ENCODE peak calls at places on chromosomes 3 and 15, in nine cellular contexts. T is GM12892, E is heart left ventricle, X is NB4, Y is Peyer's patch, Q is IMR-90, W is esophagus squamous epithelium, P is adrenal gland, L is GM12878. G is an unnamed sample.

GRCh38 chr15:90588427-90588826 is 58.7 kb downstream of the CRTC3 start:
- DNase-seq in X (no peak), W (no peak), E (no peak), P (no peak), Q (peak), L (no peak), Y (no peak), T (no peak), G (no peak)

GRCh38 chr3:188194327-188194726 is 40.4 kb downstream of the LPP start:
- DNase-seq in L (no peak), P (no peak), Y (no peak), Q (peak), W (no peak), X (no peak), E (no peak), T (no peak), G (no peak)

GRCh38 chr3:49867871-49868321 is 1.8 kb downstream of the CAMKV start:
- DNase-seq in Y (no peak), X (peak), W (no peak), E (no peak), P (no peak), Q (peak), T (no peak), L (no peak), G (peak)

GRCh38 chr15:59516655-59517461 is 78.9 kb downstream of the FAM81A start:
- DNase-seq in T (no peak), Y (no peak), Q (no peak), L (no peak), W (no peak), P (no peak), E (no peak), X (no peak), G (no peak)

GRCh38 chr3:50267280-50267913 is 1.6 kb upstream of the SEMA3B start:
- DNase-seq in X (no peak), W (no peak), E (peak), Q (no peak), T (no peak), P (no peak), Y (peak), L (no peak), G (no peak)

GRCh38 chr15:42876224-42876623 is 44.4 kb downstream of the TTBK2 start:
- DNase-seq in Q (no peak), X (no peak), E (no peak), P (no peak), T (no peak), Y (no peak), L (no peak), W (no peak), G (no peak)

GRCh38 chr15:79054350-79054749 is 36.2 kb downstream of the RASGRF1 start:
- DNase-seq in P (no peak), Y (no peak), W (no peak), Q (no peak), E (no peak), X (no peak), T (no peak), L (no peak), G (no peak)

GRCh38 chr15:69595009-69595825 is 142.6 kb downstream of the RPLP1 start:
- DNase-seq in X (peak), Y (peak), E (peak), W (no peak), Q (no peak), T (no peak), P (peak), L (no peak), G (no peak)

GRCh38 chr3:50112462-50112861 is 23.7 kb downstream of the RBM5 start:
- DNase-seq in E (no peak), Q (no peak), L (no peak), P (no peak), X (no peak), T (no peak), Y (peak), W (no peak), G (no peak)

GRCh38 chr3:147191795-147192385 is 214.5 kb downstream of the ZIC4 start:
- DNase-seq in Q (peak), P (no peak), Y (no peak), X (peak), T (no peak), E (no peak), W (no peak), L (peak), G (peak)

GRCh38 chr3:21826416-21826815 is 75.4 kb upstream of the ZNF385D start:
- DNase-seq in X (no peak), Y (no peak), T (no peak), P (no peak), E (no peak), W (no peak), L (no peak), Q (no peak), G (no peak)

GRCh38 chr3:113055201-113055600 is 64.4 kb downstream of the GTPBP8 start:
- DNase-seq in W (no peak), Q (no peak), P (no peak), X (peak), T (no peak), E (no peak), L (no peak), Y (no peak), G (no peak)

GRCh38 chr3:87082806-87083440 is 92.0 kb upstream of the VGLL3 start:
- DNase-seq in W (no peak), L (no peak), E (no peak), T (no peak), P (no peak), Y (no peak), X (peak), Q (peak), G (peak)

DNA sequence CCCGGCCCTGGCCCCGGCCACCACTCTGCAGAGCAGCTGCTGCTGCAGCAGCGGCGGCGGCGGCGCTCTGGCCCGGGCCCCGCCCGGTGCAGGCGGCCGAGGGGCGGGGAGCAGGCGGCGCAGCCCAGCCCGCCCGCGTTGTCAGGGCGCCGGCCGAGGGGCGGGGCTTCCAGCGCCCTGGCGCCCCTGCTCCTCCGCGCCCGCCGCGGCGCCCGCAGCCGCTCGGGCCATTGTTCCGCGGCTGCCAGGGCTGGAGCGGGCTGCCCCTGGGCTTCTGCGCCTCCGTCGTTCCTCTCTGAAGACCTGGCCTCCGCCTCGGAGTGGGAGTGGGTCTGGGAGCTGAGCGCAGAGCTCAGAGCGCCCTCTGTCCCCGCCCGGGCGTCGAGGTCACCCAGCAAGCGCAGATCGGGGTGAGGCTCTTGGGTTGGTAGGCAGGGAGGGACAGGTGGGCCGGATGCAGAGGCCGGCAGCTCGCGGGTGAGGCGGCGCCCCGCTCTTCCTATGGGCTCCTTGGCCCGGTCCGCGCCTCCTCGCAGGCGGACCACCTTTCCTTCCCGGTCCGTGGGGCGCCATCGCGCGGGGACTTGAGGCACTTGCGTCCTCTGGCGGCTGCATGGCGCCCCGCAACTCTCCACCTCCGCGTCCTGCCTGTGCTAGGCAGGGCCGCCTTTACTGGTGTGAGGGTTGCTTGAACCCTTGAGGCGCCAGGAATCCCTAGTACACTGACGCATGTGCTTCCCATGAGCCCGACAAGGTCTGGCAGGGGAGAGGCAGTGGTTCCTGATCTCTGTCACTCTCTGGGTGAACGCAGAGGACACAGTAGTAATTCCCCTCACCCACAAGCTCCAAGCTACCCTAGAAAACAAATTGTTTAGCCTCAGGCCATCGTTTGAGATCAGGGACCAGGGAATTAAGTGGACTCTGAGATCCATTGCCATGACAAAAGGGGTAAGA is at the start of gene LPCAT4:
- DNase-seq in T (peak), Y (peak), L (peak), P (peak), Q (peak), E (peak), X (peak), W (peak), G (peak)
- TF ChIP-seq POLR2A in T (peak), Y (peak), L (peak), P (peak), Q (no peak), E (no peak), X (peak), W (peak), G (peak)

DNA sequence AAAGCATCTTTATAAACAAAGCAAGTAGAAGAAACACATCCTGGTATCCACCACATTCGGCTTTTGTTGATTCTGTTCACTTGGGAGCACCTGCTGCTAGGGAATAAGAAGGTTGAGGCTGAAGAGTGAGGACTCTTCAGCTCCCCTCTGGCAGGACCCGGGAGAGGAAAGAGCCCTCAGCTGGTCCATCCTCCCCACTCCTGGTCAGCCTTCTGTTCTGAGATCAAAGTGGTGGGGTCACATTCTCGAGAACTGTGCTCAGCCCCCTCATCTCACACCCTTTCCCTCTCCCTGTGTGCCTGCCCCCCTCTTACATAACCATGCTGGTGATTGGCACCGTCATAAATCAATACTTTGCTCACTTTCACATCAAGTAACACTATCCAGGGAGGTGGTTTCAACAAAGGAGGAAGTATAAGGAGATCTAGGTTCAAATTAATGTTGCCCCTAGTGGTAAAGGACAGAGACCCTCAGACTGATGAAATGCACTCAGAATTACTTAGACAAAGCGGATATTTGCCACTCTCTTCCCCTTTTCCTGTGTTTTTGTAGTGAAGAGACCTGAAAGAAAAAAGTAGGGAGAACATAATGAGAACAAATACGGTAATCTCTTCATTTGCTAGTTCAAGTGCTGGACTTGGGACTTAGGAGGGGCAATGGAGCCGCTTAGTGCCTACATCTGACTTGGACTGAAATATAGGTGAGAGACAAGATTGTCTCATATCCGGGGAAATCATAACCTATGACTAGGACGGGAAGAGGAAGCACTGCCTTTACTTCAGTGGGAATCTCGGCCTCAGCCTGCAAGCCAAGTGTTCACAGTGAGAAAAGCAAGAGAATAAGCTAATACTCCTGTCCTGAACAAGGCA is at the start of gene NR1I2:
- DNase-seq in Q (no peak), T (no peak), W (no peak), E (no peak), Y (peak), L (no peak), X (peak), P (no peak), G (no peak)
- TF ChIP-seq POLR2A in Q (no peak), T (no peak), W (no peak), E (no peak), Y (peak), L (no peak), X (no peak), P (no peak), G (no peak)

GRCh38 chr15:31359722-31360111 is 33.1 kb downstream of the KLF13 start:
- DNase-seq in L (no peak), E (no peak), W (no peak), T (no peak), P (no peak), Q (no peak), X (no peak), Y (peak), G (no peak)

GRCh38 chr15:31361764-31362120 is 35.1 kb downstream of the KLF13 start:
- DNase-seq in P (no peak), T (no peak), L (no peak), Y (no peak), Q (no peak), X (no peak), E (no peak), W (no peak), G (no peak)

GRCh38 chr15:31360158-31360561 is 33.5 kb downstream of the KLF13 start:
- DNase-seq in E (no peak), W (no peak), Q (no peak), L (no peak), X (no peak), P (no peak), Y (no peak), T (no peak), G (no peak)

GRCh38 chr15:31362121-31362520 is 35.5 kb downstream of the KLF13 start:
- DNase-seq in E (no peak), L (no peak), Q (no peak), Y (no peak), W (no peak), P (no peak), T (no peak), X (peak), G (no peak)

DNA sequence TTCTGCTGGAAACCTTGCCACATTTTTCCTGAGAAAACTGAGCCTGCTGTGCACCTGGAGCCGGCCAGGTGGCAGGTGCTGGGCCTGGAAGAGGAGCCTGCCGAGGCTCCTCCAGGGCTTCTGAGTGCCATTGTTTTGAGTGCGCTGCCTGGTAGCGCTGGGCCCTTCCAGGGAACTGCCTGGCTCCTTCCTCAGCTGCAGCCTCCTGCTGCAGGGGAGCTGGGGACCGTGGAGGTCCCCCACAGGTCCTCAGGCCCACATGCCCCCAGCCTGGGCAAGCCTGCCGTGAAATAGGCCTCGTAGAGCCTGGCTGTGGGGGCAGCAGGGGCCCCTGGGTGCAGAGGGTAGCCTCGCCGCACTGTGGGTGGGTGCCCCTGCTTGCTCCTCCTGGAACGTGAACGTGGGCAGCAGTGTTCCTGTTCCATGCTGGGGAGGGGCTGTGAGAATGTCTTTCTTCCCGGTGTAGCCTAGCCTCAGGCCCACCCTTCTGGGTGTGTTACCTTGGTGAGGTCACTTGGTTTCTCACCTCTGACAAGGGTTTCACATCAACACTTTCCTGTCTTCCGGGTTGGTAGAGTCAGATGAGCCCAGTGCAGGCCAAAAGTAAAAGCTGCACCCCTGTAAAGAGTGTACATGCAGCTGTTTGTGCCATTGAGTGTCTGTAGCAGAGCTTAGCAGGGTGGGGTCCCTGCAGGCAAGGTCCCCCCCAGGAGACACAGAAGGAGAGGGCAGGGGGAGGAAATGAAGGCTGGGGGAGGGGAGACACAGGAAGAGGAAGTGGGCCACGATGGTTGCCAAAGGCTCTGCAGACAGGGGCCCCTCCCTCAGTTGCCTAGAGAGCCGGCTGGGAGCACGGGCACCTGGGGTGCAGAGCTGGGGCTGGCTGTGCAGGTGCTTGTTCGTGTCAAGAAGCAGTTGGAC is 34.5 kb downstream of the KLF13 start:
- DNase-seq in W (peak), E (no peak), P (peak), L (no peak), Q (no peak), X (peak), T (peak), Y (peak), G (no peak)
- TF ChIP-seq POLR2A in W (peak), E (no peak), P (no peak), L (peak), Q (no peak), X (peak), T (peak), Y (peak), G (no peak)

DNA sequence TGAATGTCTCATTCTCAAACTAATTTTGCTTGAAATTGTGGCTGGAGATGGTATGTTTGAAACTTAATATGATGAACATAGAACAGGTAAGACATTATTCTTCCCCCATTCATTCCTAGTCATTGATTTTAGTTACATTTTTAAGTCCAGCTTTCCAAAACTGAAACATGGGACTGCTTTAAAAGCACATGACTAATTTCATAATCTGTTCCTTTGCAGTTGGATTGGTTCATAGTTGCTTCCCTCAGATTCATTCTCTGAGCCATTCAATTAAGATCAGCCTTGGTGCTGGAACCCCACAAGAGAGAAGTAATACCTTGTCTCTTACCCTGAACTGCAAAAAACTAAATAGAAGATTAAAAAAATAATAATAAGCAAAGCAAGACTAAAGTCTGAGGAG is 87.5 kb upstream of the TGFBR2 start:
- DNase-seq in W (no peak), X (no peak), E (no peak), T (no peak), Q (no peak), P (no peak), Y (no peak), L (no peak), G (no peak)
- TF ChIP-seq POLR2A in W (no peak), X (no peak), E (no peak), T (no peak), Q (no peak), P (no peak), Y (no peak), L (no peak), G (no peak)

DNA sequence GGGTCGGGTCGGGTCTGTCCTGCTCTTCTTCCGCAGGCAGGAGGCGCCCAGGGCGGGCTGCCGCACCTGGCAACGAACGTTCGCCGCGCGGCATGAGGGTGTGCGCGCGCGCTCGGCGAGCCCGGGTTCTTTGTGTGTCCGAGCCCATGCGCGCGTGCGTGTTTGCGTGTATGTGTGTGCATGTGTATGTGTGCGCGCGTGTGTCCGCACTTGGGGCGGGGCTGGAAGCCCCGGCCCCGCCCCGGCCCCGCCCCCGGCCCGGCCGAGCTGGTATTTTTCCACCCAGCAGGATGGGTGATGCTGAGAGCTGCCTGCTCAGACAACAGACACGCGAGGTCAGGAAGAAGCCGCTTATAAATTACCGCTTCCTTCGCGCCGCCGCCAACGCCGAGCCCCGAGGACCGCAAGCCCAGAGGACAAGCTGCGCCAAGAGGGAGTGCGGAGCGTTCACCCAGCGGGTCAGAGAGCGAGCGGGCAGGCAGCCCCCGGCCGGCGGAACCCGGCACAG is at the start of gene SLC6A6:
- DNase-seq in X (peak), Q (peak), W (peak), L (peak), P (peak), Y (peak), E (peak), T (peak), G (peak)
- TF ChIP-seq POLR2A in X (no peak), Q (peak), W (peak), L (peak), P (peak), Y (peak), E (no peak), T (peak), G (peak)

GRCh38 chr3:58059349-58060321 is 51.4 kb downstream of the FLNB start:
- DNase-seq in Q (peak), W (no peak), T (no peak), P (peak), E (peak), X (peak), L (no peak), Y (peak), G (no peak)
- TF ChIP-seq POLR2A in Q (peak), W (no peak), T (no peak), P (peak), E (no peak), X (no peak), L (no peak), Y (no peak), G (no peak)

GRCh38 chr15:52019394-52020252 is 604 bp downstream of the MAPK6 start:
- DNase-seq in E (peak), X (peak), T (peak), Y (peak), L (no peak), P (peak), W (peak), Q (peak), G (peak)
- TF ChIP-seq POLR2A in E (no peak), X (peak), T (peak), Y (peak), L (no peak), P (peak), W (peak), Q (peak), G (no peak)

GRCh38 chr15:84981711-84982300 is at the start of gene PDE8A:
- DNase-seq in T (peak), E (peak), Y (peak), L (no peak), Q (peak), X (peak), W (no peak), P (peak), G (peak)

GRCh38 chr15:84980196-84981053 is 1.2 kb upstream of the PDE8A start:
- DNase-seq in E (peak), P (peak), T (peak), W (peak), X (peak), L (peak), Q (peak), Y (peak), G (peak)

GRCh38 chr15:84982301-84982920 is 755 bp downstream of the PDE8A start:
- DNase-seq in E (peak), X (peak), T (no peak), W (no peak), Q (peak), L (no peak), Y (peak), P (peak), G (no peak)

GRCh38 chr15:84979651-84980050 is 2.0 kb upstream of the PDE8A start:
- DNase-seq in E (no peak), Y (no peak), P (peak), T (no peak), W (no peak), L (no peak), X (no peak), Q (no peak), G (no peak)

GRCh38 chr15:84981054-84981710 is 474 bp upstream of the PDE8A start:
- DNase-seq in L (peak), P (peak), W (peak), Q (peak), X (peak), Y (peak), T (peak), E (peak), G (peak)
- TF ChIP-seq POLR2A in L (peak), P (peak), W (peak), Q (no peak), X (peak), Y (peak), T (no peak), E (no peak), G (no peak)